ENCODE peak calls at places on chromosomes 12 and 14, in six cellular contexts. O is SK-N-SH, M is T47D, P is HCT116, A is HepG2, K is K562. E is an unnamed sample.

GRCh38 chr12:69500631-69501030 is 30.4 kb downstream of the FRS2 start:
- DNase-seq in P (no peak), A (no peak), M (no peak), K (no peak), O (no peak), E (no peak)

GRCh38 chr12:108712164-108712924 is 19.0 kb downstream of the CORO1C start:
- DNase-seq in K (no peak), M (no peak), A (no peak), P (no peak), O (no peak), E (peak)

GRCh38 chr12:24555730-24556129 is 393.2 kb downstream of the BCAT1 start:
- DNase-seq in K (no peak), M (no peak), A (no peak), O (no peak), P (no peak), E (no peak)

GRCh38 chr12:32273712-32274111 is 125.6 kb upstream of the FGD4 start:
- DNase-seq in O (no peak), K (peak), M (no peak), P (no peak), A (no peak), E (no peak)

GRCh38 chr14:64566651-64567122 is 16.9 kb downstream of the PPP1R36 start:
- DNase-seq in P (no peak), A (no peak), K (no peak), O (no peak), M (no peak), E (no peak)

GRCh38 chr12:112861284-112861683 is 45.5 kb upstream of the OAS1 start:
- DNase-seq in M (no peak), K (no peak), O (no peak), P (no peak), A (no peak), E (no peak)

GRCh38 chr12:10735428-10735827 is 12.3 kb upstream of the YBX3 start:
- DNase-seq in O (no peak), K (no peak), A (no peak), P (no peak), M (no peak), E (no peak)

GRCh38 chr12:46177020-46177419 is 91.8 kb downstream of the SLC38A1 start:
- DNase-seq in P (no peak), O (no peak), M (no peak), K (no peak), A (no peak), E (no peak)

GRCh38 chr12:120649442-120650248 is 9.2 kb downstream of the CABP1 start:
- DNase-seq in P (no peak), K (no peak), M (no peak), A (no peak), O (peak), E (no peak)

GRCh38 chr12:50986961-50987737 is 34.8 kb downstream of the HIGD1C start:
- DNase-seq in P (peak), M (peak), A (peak), K (peak), O (peak), E (no peak)

GRCh38 chr12:95004610-95005009 is 1.1 kb upstream of the NDUFA12 start:
- DNase-seq in O (no peak), M (no peak), A (no peak), P (no peak), K (no peak), E (no peak)

GRCh38 chr14:104585966-104586702 is 6.6 kb downstream of the C14orf180 start:
- DNase-seq in A (no peak), K (no peak), M (no peak), O (no peak), P (no peak), E (no peak)

GRCh38 chr12:82730832-82731497 is 44.3 kb downstream of the TMTC2 start:
- DNase-seq in A (peak), P (no peak), M (no peak), O (peak), K (no peak), E (no peak)

GRCh38 chr14:61609143-61609851 is 86.0 kb upstream of the HIF1A start:
- DNase-seq in P (no peak), K (no peak), O (peak), A (peak), M (peak), E (no peak)

GRCh38 chr12:60522684-60523083 is 926.9 kb downstream of the SLC16A7 start:
- DNase-seq in O (no peak), M (no peak), P (no peak), K (no peak), A (no peak), E (no peak)

GRCh38 chr12:48925218-48925871 is at the start of gene FKBP11:
- DNase-seq in P (no peak), K (no peak), M (no peak), A (no peak), O (peak), E (peak)

GRCh38 chr12:107565551-107565950 is 120.0 kb upstream of the PWP1 start:
- DNase-seq in M (no peak), P (no peak), A (no peak), K (no peak), O (no peak), E (no peak)

DNA sequence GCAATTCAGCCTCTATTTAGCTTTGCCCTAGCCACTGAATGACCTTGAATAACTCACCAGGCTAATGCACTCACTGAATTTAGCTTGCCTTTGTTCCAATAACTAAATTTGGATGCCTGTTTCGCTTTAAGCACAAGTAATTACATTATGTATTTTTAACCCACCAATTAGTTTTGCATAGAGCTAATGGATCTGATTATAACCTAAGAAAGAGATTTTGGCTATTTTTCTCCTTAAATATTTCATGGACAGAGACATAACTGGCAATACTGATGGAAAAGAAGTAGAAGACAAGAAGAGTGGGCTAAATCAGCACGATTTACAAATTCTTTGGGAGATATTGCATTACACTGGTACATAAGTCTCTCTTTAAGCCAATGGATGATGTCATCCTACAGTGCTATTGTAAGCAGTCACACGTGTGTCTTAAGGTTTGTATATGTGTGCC is 85.7 kb downstream of the AKAP6 start:
- DNase-seq in P (no peak), O (no peak), M (no peak), K (no peak), A (no peak), E (no peak)
- TF ChIP-seq JUND in P (no peak), O (no peak), M (no peak), K (no peak), A (no peak), E (no peak)

GRCh38 chr14:31568151-31568550 is 6.9 kb downstream of the NUBPL start:
- DNase-seq in P (no peak), M (no peak), A (no peak), K (no peak), O (no peak), E (no peak)
- TF ChIP-seq JUND in P (no peak), M (no peak), A (no peak), K (no peak), O (no peak), E (no peak)

DNA sequence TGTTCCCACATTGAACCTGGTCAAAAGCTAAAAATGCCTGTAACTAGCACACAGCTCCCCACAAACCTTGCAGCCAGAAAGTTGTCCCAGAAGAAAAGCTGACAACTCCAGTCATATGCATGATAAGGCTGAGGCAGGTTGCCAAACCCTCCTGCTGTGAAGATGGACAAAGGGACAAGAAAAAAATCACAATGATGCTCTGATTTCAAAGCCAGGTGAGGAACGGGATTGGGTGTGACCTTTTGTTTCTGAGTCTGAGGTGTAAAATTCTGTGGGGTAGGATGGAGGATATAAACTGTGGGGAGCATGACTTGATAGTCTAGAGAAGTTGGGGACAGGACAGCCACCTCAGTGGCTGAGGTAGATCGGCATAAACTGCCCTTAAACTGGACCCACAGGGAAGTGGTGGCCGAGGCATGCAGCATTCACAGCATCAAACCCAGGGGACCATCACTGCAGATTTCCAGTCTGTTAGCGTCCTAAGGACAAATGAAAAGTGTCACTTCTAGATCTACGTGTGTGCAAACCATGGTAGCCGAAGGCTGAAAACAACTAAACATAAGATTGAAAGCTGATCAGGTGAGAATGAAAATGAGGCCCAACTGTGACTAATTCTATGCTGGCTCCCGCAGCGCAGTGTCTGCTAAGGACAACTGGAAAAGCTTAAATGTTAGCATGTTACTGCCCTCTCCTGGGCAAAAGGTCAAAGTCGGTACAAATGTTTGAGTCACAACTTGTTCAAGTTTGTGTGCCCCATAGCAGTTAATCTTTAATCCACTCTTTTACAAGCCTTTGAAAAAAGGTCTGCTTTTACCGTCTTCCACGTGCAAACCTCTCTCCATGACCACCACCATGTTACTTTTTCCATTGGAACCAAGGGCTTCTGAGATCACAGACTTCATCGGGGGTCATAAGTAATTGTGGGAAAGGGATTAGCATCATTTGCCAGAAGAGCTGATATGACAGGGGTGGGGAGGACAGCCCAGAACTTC is 39.8 kb downstream of the GRIN2B start:
- DNase-seq in P (peak), O (peak), M (peak), A (peak), K (peak), E (peak)
- TF ChIP-seq JUND in P (peak), O (no peak), M (no peak), A (no peak), K (no peak), E (no peak)

DNA sequence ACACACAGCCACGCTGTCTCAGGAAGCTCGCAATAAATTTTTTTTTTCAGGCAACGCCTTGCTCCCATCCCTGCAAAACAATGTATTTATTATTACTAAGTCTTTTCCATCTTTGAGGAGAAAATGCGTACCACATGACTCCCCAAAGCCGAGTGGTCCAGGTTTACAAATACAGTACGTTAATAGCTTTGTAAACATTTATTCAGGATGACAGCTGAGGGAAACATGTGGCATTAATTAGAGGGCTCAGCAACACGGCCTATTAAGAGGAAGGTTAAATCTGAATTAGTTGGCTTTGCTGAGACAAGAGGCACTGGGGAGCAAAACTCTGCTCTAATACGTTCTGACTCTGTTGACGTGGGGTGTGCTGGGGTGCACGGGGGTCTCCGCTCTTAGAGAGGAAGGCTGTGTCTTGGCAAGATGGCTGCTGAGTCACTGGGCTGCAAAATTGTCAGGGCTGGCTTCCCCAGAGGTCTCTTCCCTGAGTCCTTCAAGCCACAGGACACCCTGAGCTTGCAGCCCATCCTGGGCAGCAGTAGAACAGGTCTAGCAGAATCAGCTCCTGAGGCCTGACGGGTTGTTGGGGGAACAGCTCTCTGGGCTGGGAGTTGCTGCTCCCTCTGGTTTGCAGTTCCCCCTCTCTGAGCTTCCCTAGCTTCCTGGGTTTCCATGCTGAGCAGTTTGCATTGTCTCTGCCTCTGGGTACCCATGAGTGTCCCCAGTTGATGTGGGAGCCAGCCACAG is 185.3 kb upstream of the TBX3 start:
- DNase-seq in A (no peak), O (peak), M (peak), P (no peak), K (no peak), E (no peak)
- TF ChIP-seq JUND in A (no peak), O (no peak), M (no peak), P (no peak), K (no peak), E (no peak)

GRCh38 chr12:118061876-118062791 is 1.2 kb upstream of the WSB2 start:
- DNase-seq in M (peak), K (peak), P (no peak), A (no peak), O (peak), E (no peak)
- TF ChIP-seq JUND in M (no peak), K (no peak), P (no peak), A (no peak), O (no peak), E (no peak)

DNA sequence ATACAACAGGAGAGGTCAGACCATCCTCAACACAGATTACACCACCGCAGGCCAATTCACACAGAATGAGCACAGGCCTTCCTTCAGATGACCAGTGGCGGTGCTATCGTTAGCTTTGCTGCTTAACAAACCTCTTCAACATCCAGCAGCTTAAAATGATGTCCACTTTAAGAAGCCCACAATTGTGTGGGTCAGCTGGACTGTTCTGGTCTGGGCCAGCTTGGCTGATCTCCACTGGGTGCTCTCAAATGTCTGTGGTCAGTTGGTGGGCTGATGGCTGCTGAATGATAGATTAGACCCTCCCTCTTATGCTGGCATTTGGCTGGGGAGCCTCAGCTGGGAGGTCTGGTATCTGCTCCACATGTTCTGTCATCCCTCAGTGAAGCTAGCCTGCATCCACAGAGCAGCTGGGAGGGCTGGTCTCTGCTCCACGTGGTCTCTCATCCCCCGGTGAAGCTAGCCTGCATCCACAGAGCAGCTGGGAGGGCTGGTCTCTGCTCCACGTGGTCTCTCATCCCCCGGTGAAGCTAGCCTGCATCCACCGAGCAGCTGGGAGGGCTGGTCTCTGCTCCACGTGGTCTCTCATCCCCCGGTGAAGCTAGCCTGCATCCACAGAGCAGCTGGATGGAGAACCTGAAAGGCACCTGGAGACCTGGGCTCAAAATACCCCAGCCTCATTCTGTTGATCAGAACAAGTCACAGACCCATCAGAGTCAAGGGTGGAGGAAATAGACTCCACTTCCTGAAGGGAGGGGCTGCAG is 203.6 kb upstream of the DIO3 start:
- DNase-seq in A (no peak), K (no peak), M (no peak), O (no peak), P (no peak), E (no peak)
- TF ChIP-seq JUND in A (no peak), K (no peak), M (no peak), O (no peak), P (no peak), E (no peak)

DNA sequence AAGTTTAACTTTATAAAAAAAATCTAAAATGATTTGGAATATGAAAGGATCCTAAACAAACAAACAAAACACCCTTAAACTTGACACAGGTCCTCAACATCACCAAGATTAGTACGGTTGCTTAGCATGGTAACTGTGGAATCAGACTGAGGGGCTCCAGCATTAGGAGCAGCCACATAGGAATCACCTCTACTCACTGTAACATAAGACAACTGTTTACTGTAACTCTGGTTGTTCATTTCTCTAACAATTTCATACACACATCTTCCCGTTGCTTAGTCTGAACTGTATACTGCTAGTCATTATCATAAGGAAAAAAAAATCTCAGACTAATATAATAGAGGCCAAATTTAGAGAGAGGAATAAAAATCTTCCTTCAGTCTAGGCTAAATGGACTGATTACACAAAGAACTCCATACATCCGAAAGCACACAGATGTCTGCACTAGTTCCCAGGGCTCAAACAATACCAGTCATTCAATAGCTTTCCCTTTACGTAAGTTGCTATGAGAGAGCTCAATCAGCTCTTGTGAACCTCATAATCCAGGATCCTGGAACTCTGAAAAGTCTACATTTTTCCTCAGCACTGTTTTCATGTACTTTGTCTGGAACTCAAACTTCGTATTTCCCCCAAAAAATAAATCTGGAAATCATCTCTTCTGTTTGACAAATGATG is 26.0 kb downstream of the LRP6 start:
- DNase-seq in K (no peak), O (peak), M (no peak), A (peak), P (no peak), E (no peak)
- TF ChIP-seq JUND in K (no peak), O (no peak), M (no peak), A (no peak), P (no peak), E (no peak)

GRCh38 chr12:63857771-63858670 is 13.5 kb downstream of the SRGAP1 start:
- DNase-seq in M (no peak), K (no peak), P (no peak), A (no peak), O (no peak), E (no peak)
- TF ChIP-seq JUND in M (no peak), K (no peak), P (no peak), A (no peak), O (no peak), E (no peak)